ENCODE peak calls at places on chromosomes 1 and 21, in four cellular contexts. One of them, this sample, is unnamed. For H3K4me1, the result is how much of the 10 kb centered on the place peaks cover.

GRCh38 chr1:231553320-231553719 is 24.9 kb downstream of the TSNAX start:
- DNase-seq in endodermal cell: no peak
- DNase-seq in fibroblast of lung: no peak
- DNase-seq in left ventricle myocardium inferior: no peak
- DNase-seq in this sample: no peak

GRCh38 chr1:225767591-225768540 is 9.8 kb upstream of the SRP9 start:
- DNase-seq in endodermal cell: peak
- DNase-seq in fibroblast of lung: peak
- DNase-seq in left ventricle myocardium inferior: peak
- DNase-seq in this sample: no peak

GRCh38 chr1:96962807-96963206 is 241.2 kb downstream of the PTBP2 start:
- DNase-seq in endodermal cell: no peak
- DNase-seq in fibroblast of lung: peak
- DNase-seq in left ventricle myocardium inferior: no peak
- DNase-seq in this sample: no peak

GRCh38 chr1:160117709-160118183 is 2.2 kb downstream of the ATP1A2 start:
- DNase-seq in endodermal cell: peak
- DNase-seq in fibroblast of lung: peak
- DNase-seq in left ventricle myocardium inferior: peak
- DNase-seq in this sample: peak

GRCh38 chr1:117826119-117826518 is 103.3 kb downstream of the GDAP2 start:
- DNase-seq in endodermal cell: no peak
- DNase-seq in fibroblast of lung: peak
- DNase-seq in left ventricle myocardium inferior: no peak
- DNase-seq in this sample: no peak

GRCh38 chr1:40014253-40014706 is 26.2 kb upstream of the CAP1 start:
- DNase-seq in endodermal cell: peak
- DNase-seq in fibroblast of lung: no peak
- DNase-seq in left ventricle myocardium inferior: no peak
- DNase-seq in this sample: no peak

GRCh38 chr1:178566187-178566586 is 53.3 kb downstream of the TEX35 start:
- DNase-seq in endodermal cell: no peak
- DNase-seq in fibroblast of lung: no peak
- DNase-seq in left ventricle myocardium inferior: no peak
- DNase-seq in this sample: no peak

GRCh38 chr1:166165661-166166399 is 971 bp downstream of the FAM78B start:
- DNase-seq in endodermal cell: peak
- DNase-seq in fibroblast of lung: peak
- DNase-seq in left ventricle myocardium inferior: no peak
- DNase-seq in this sample: no peak

GRCh38 chr1:220275430-220275829 is 3.2 kb upstream of the RAB3GAP2 start:
- DNase-seq in endodermal cell: no peak
- DNase-seq in fibroblast of lung: no peak
- DNase-seq in left ventricle myocardium inferior: no peak
- DNase-seq in this sample: no peak

GRCh38 chr21:26844258-26845065 is 747 bp downstream of the ADAMTS1 start:
- DNase-seq in endodermal cell: peak
- DNase-seq in fibroblast of lung: peak
- DNase-seq in left ventricle myocardium inferior: peak
- DNase-seq in this sample: peak

GRCh38 chr21:41251961-41252642 is 64.5 kb upstream of the FAM3B start:
- DNase-seq in endodermal cell: peak
- DNase-seq in fibroblast of lung: peak
- DNase-seq in left ventricle myocardium inferior: no peak
- DNase-seq in this sample: no peak

GRCh38 chr1:45221716-45222115 is 15.3 kb upstream of the ZSWIM5 start:
- DNase-seq in endodermal cell: peak
- DNase-seq in fibroblast of lung: no peak
- DNase-seq in left ventricle myocardium inferior: no peak
- DNase-seq in this sample: no peak

GRCh38 chr1:64062941-64063581 is 140.4 kb upstream of the UBE2U start:
- DNase-seq in endodermal cell: no peak
- DNase-seq in fibroblast of lung: peak
- DNase-seq in left ventricle myocardium inferior: no peak
- DNase-seq in this sample: no peak

GRCh38 chr1:222373216-222373615 is 174.7 kb downstream of the HHIPL2 start:
- DNase-seq in endodermal cell: no peak
- DNase-seq in fibroblast of lung: no peak
- DNase-seq in left ventricle myocardium inferior: no peak
- DNase-seq in this sample: no peak

GRCh38 chr1:191052888-191053287 is 575.2 kb upstream of the BRINP3 start:
- DNase-seq in endodermal cell: no peak
- DNase-seq in fibroblast of lung: no peak
- DNase-seq in left ventricle myocardium inferior: no peak
- DNase-seq in this sample: no peak

GRCh38 chr1:234330843-234331215 is 42.4 kb upstream of the COA6 start:
- DNase-seq in endodermal cell: no peak
- DNase-seq in fibroblast of lung: no peak
- DNase-seq in left ventricle myocardium inferior: no peak
- DNase-seq in this sample: no peak

GRCh38 chr1:194570449-194570848 is 1384.0 kb upstream of the B3GALT2 start:
- DNase-seq in endodermal cell: no peak
- DNase-seq in fibroblast of lung: peak
- DNase-seq in left ventricle myocardium inferior: no peak
- DNase-seq in this sample: no peak

GRCh38 chr1:18539171-18539570 is 58.4 kb downstream of the KLHDC7A start:
- DNase-seq in endodermal cell: peak
- DNase-seq in fibroblast of lung: no peak
- DNase-seq in left ventricle myocardium inferior: no peak
- DNase-seq in this sample: peak

GRCh38 chr1:226629896-226630550 is 81.5 kb downstream of the STUM start:
- DNase-seq in endodermal cell: peak
- DNase-seq in fibroblast of lung: no peak
- DNase-seq in left ventricle myocardium inferior: no peak
- DNase-seq in this sample: peak

GRCh38 chr1:150534002-150534401 is 15.2 kb upstream of the ADAMTSL4 start:
- DNase-seq in endodermal cell: no peak
- DNase-seq in fibroblast of lung: no peak
- DNase-seq in left ventricle myocardium inferior: no peak
- DNase-seq in this sample: no peak

DNA sequence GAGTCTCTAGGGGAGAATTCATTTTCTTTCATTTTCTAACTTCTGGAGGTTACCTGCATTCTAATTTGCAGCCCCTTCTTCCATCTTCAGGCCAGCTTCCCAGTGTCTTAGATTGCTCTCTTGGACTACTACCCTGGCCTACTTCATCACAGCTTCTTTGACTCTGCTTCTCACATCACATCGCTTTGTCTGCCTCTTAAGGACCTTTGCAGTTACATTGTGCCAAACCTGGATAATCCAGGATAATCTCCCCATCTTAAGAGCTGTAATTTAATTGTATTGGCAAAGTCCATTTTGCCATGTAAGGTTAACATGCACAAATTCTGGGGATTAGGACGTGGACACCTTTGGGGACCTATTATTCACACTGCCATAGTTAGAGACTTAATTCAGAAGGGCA is 18.4 kb downstream of the RNF2 start:
- DNase-seq in endodermal cell: no peak
- DNase-seq in fibroblast of lung: no peak
- DNase-seq in left ventricle myocardium inferior: no peak
- DNase-seq in this sample: no peak
- H3K4me1 ChIP-seq in endodermal cell: under half
- H3K4me1 ChIP-seq in fibroblast of lung: under half
- H3K4me1 ChIP-seq in left ventricle myocardium inferior: half or more
- H3K4me1 ChIP-seq in this sample: under half

GRCh38 chr1:223429313-223429731 is 36.1 kb downstream of the CCDC185 start:
- DNase-seq in endodermal cell: no peak
- DNase-seq in fibroblast of lung: no peak
- DNase-seq in left ventricle myocardium inferior: no peak
- DNase-seq in this sample: no peak
- TF ChIP-seq CTCF in endodermal cell: no peak
- TF ChIP-seq CTCF in fibroblast of lung: no peak
- TF ChIP-seq CTCF in left ventricle myocardium inferior: no peak
- TF ChIP-seq CTCF in this sample: no peak

GRCh38 chr1:155481761-155482160 is 80.8 kb downstream of the ASH1L start:
- DNase-seq in endodermal cell: no peak
- DNase-seq in fibroblast of lung: peak
- DNase-seq in left ventricle myocardium inferior: no peak
- DNase-seq in this sample: no peak

GRCh38 chr1:155485222-155485621 is 77.4 kb downstream of the ASH1L start:
- DNase-seq in endodermal cell: no peak
- DNase-seq in fibroblast of lung: no peak
- DNase-seq in left ventricle myocardium inferior: no peak
- DNase-seq in this sample: no peak

GRCh38 chr1:155485945-155486344 is 76.7 kb downstream of the ASH1L start:
- DNase-seq in endodermal cell: no peak
- DNase-seq in fibroblast of lung: no peak
- DNase-seq in left ventricle myocardium inferior: no peak
- DNase-seq in this sample: no peak

DNA sequence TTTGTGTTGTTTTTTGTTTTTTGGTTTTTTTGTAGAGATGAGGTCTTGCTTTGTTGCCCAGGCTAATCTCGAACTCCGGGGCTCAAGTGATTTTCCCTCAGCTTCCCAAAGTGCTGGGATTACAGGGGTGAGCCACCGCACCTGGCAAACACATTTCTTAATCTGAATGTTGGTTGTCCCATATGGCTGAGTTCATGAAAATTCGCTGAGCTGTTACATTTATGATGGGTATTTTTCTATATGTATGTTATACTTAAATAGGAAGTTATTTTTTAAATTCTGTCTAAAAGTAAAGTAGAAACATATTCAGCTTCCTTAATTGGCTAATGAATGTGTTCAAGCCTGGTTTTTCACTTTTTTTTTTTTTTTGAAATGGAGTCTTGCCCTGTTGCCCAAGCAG is 75.1 kb downstream of the ASH1L start:
- DNase-seq in endodermal cell: no peak
- DNase-seq in fibroblast of lung: no peak
- DNase-seq in left ventricle myocardium inferior: no peak
- DNase-seq in this sample: no peak
- H3K4me1 ChIP-seq in endodermal cell: under half
- H3K4me1 ChIP-seq in fibroblast of lung: under half
- H3K4me1 ChIP-seq in left ventricle myocardium inferior: under half
- H3K4me1 ChIP-seq in this sample: under half

GRCh38 chr1:71587961-71588360 is 507.1 kb upstream of the ZRANB2 start:
- DNase-seq in endodermal cell: no peak
- DNase-seq in fibroblast of lung: peak
- DNase-seq in left ventricle myocardium inferior: no peak
- DNase-seq in this sample: no peak
- TF ChIP-seq CTCF in endodermal cell: peak
- TF ChIP-seq CTCF in fibroblast of lung: no peak
- TF ChIP-seq CTCF in left ventricle myocardium inferior: peak
- TF ChIP-seq CTCF in this sample: peak

GRCh38 chr1:1089731-1090423 is 15.8 kb upstream of the RNF223 start:
- DNase-seq in endodermal cell: peak
- DNase-seq in fibroblast of lung: no peak
- DNase-seq in left ventricle myocardium inferior: no peak
- DNase-seq in this sample: no peak
- H3K4me1 ChIP-seq in endodermal cell: under half
- H3K4me1 ChIP-seq in fibroblast of lung: under half
- H3K4me1 ChIP-seq in left ventricle myocardium inferior: under half
- H3K4me1 ChIP-seq in this sample: under half

GRCh38 chr1:7726623-7727022 is 44.5 kb upstream of the VAMP3 start:
- DNase-seq in endodermal cell: no peak
- DNase-seq in fibroblast of lung: no peak
- DNase-seq in left ventricle myocardium inferior: no peak
- DNase-seq in this sample: no peak

GRCh38 chr1:7721940-7722669 is 49.0 kb upstream of the VAMP3 start:
- DNase-seq in endodermal cell: no peak
- DNase-seq in fibroblast of lung: no peak
- DNase-seq in left ventricle myocardium inferior: no peak
- DNase-seq in this sample: no peak

GRCh38 chr1:7722670-7723012 is 48.5 kb upstream of the VAMP3 start:
- DNase-seq in endodermal cell: no peak
- DNase-seq in fibroblast of lung: no peak
- DNase-seq in left ventricle myocardium inferior: no peak
- DNase-seq in this sample: no peak

GRCh38 chr1:7732331-7732730 is 38.8 kb upstream of the VAMP3 start:
- DNase-seq in endodermal cell: no peak
- DNase-seq in fibroblast of lung: no peak
- DNase-seq in left ventricle myocardium inferior: no peak
- DNase-seq in this sample: no peak

DNA sequence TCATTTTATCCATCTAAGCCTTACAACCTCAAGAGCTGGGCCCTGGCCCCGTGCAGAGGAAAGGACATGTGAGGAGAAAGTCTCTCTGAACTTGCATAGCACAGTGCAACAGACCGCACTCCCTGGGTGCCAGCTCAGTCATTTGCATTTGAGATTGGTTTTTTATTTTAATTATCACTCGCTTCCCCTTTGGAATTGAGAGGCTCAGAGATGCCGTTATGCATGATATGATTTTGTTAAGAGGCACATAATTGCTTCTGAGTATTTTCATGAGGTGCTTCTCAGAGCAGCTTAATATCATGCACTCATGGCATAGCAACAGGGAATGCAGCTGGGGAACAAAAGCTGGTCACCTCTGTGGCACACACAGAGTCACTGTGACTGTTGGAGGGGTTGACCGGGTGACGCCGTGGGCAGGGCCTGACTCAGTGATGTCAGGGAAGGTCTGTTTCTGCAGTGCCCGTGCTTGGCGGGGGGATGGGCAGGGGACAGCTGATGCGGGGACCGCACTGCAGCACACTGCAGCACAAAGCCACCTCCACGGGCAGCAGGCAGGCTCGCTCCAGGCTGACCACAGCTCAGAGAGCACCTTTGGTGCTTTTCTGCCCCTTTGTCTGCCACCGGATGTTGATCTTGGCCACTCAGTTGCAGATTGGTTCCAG is 43.1 kb upstream of the VAMP3 start:
- DNase-seq in endodermal cell: no peak
- DNase-seq in fibroblast of lung: no peak
- DNase-seq in left ventricle myocardium inferior: no peak
- DNase-seq in this sample: no peak
- TF ChIP-seq CTCF in endodermal cell: no peak
- TF ChIP-seq CTCF in fibroblast of lung: no peak
- TF ChIP-seq CTCF in left ventricle myocardium inferior: no peak
- TF ChIP-seq CTCF in this sample: no peak

DNA sequence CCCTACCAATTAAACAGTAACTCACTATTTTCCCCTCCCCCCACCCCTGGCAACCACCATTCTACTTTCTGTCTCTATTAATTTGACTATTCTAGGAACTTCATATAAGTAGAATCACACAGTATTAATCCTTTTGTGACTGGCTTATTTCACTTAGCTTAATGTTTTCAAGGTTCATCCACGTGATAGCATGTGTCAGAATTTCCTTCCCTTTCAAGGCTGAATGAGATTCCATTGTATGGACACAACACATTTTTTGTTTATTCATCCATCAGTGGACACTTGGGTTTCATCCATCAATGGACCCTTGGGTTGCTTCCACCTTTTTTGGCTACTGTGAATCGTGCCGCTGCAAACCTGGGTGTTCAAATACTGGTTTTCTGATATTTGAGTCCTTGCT is 41.7 kb downstream of the EIF2D start:
- DNase-seq in endodermal cell: no peak
- DNase-seq in fibroblast of lung: no peak
- DNase-seq in left ventricle myocardium inferior: no peak
- DNase-seq in this sample: no peak
- H3K4me1 ChIP-seq in endodermal cell: under half
- H3K4me1 ChIP-seq in fibroblast of lung: under half
- H3K4me1 ChIP-seq in left ventricle myocardium inferior: under half
- H3K4me1 ChIP-seq in this sample: under half